ENCODE peak calls at places on chromosomes 3 and 15, in six cellular contexts. Y is neuronal stem cell, I is IMR-90, Q is H9, J is mesendoderm, U is H1. K is an unnamed sample.

GRCh38 chr3:110293660-110294059 is 778.0 kb upstream of the NECTIN3 start:
- DNase-seq in Y (no peak), I (peak; percentile 37), Q (no peak), J (no peak), U (no peak), K (no peak)

GRCh38 chr3:128800241-128801187 is 74.5 kb downstream of the RAB7A start:
- DNase-seq in Y (no peak), I (no peak), Q (no peak), J (no peak), U (no peak), K (no peak)

GRCh38 chr3:71548995-71549394 is 34.5 kb downstream of the FOXP1 start:
- DNase-seq in Y (no peak), I (no peak), Q (no peak), J (no peak), U (no peak), K (no peak)

GRCh38 chr3:127531821-127532220 is 58.7 kb downstream of the TPRA1 start:
- DNase-seq in Y (no peak), I (no peak), Q (no peak), J (no peak), U (no peak), K (no peak)

GRCh38 chr3:146503459-146504202 is 34.3 kb upstream of the PLSCR2 start:
- DNase-seq in Y (no peak), I (peak; percentile 95), Q (no peak), J (peak; percentile 71), U (no peak), K (peak; percentile 94)

GRCh38 chr3:136802481-136802996 is 16.4 kb upstream of the SLC35G2 start:
- DNase-seq in Y (no peak), I (peak; percentile 16), Q (no peak), J (no peak), U (no peak), K (peak; percentile 86)

GRCh38 chr15:79881254-79881653 is 15.6 kb downstream of the MTHFS start:
- DNase-seq in Y (no peak), I (no peak), Q (no peak), J (no peak), U (no peak), K (no peak)

GRCh38 chr15:98896802-98897732 is 110.5 kb downstream of the PGPEP1L start:
- DNase-seq in Y (no peak), I (peak; percentile 100), Q (no peak), J (peak; percentile 86), U (no peak), K (peak; percentile 100)

GRCh38 chr3:113354307-113354706 is 87.0 kb downstream of the CFAP44 start:
- DNase-seq in Y (no peak), I (no peak), Q (no peak), J (peak; percentile 1), U (no peak), K (no peak)

GRCh38 chr3:36635731-36636130 is 128.6 kb downstream of the DCLK3 start:
- DNase-seq in Y (no peak), I (peak; percentile 26), Q (no peak), J (no peak), U (no peak), K (no peak)

GRCh38 chr3:131393868-131394267 is 12.3 kb downstream of the NUDT16 start:
- DNase-seq in Y (no peak), I (no peak), Q (no peak), J (no peak), U (no peak), K (no peak)

GRCh38 chr3:50189274-50189673 is 2.1 kb upstream of the GNAT1 start:
- DNase-seq in Y (peak; percentile 66), I (peak; percentile 79), Q (peak; percentile 79), J (peak; percentile 83), U (peak; percentile 82), K (peak; percentile 83)

GRCh38 chr3:195208183-195208582 is 62.8 kb downstream of the XXYLT1 start:
- DNase-seq in Y (no peak), I (no peak), Q (no peak), J (no peak), U (peak; percentile 30), K (no peak)

GRCh38 chr3:190621971-190622370 is 108.1 kb downstream of the IL1RAP start:
- DNase-seq in Y (no peak), I (no peak), Q (no peak), J (no peak), U (no peak), K (peak; percentile 22)

GRCh38 chr3:169968224-169968623 is 1.6 kb downstream of the SEC62 start:
- DNase-seq in Y (no peak), I (no peak), Q (no peak), J (no peak), U (no peak), K (no peak)

GRCh38 chr3:128392812-128393544 is 73.7 kb downstream of the DNAJB8 start:
- DNase-seq in Y (no peak), I (no peak), Q (no peak), J (no peak), U (no peak), K (no peak)

DNA sequence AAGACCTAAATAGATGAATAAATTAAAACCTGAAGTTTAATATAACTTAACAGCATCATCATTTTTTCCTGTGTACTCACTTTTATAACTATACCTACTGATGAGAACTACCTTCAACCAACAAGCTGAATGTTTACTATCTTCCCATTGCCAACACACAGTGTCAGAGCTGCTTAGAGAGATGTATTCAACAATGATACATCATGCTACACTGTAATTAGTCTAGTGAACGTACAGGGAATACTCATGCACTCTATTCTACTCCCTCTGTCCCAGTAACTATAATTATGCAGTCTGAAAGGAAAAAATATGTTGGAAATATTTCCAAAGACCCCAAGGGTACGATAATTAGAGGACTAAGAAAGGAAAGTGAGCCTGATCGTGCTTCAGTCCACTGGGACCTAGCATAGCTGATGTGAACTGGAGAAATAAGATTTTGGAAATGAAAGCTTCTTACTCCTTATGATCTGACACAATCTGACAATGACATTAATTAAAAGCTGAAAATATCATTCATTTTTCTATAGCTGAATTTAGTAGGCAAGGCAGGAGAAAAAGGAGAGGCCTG is 36.9 kb upstream of the FSIP1 start:
- DNase-seq in Y (no peak), I (no peak), Q (no peak), J (no peak), U (no peak), K (no peak)
- H2BK120ac ChIP-seq in Y (no peak overlapping the region), I (no peak overlapping the region), Q (no peak overlapping the region), J (no peak overlapping the region), U (no peak overlapping the region), K (no peak overlapping the region)

GRCh38 chr3:104323226-104323625 is 1043.5 kb upstream of the ALCAM start:
- DNase-seq in Y (no peak), I (no peak), Q (no peak), J (peak; percentile 52), U (no peak), K (no peak)
- H2BK15ac ChIP-seq in Y (no peak overlapping the region), I (no peak overlapping the region), Q (no peak overlapping the region), J (no peak overlapping the region), U (no peak overlapping the region), K (no peak overlapping the region)

DNA sequence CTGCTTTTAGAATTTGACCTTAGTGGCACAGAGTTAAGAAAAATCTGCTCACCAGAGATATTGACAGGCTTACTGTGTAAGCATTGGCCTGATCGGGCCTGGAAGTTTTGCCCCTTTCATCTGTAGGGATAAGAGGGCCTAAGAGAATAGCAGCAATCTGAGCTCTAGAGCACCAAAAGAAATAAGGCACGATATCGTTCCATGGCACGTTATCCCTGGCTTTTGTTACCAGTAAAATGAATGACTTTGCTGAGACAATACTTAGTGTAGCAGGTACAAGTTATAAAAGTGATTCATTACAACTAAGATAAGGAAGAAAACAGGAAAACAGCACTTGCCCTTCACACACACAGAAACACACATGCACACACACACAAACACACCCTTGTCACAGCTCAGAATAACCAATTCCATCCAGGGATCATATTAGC is 5.0 kb downstream of the THBS1 start:
- DNase-seq in Y (no peak), I (no peak), Q (no peak), J (no peak), U (no peak), K (peak; percentile 19)
- H3K27me3 ChIP-seq in Y (no peaks in the 10 kb centered on the region), I (no peaks in the 10 kb centered on the region), Q (no peaks in the 10 kb centered on the region), J (no peaks in the 10 kb centered on the region), U (no peaks in the 10 kb centered on the region), K (no peaks in the 10 kb centered on the region)

DNA sequence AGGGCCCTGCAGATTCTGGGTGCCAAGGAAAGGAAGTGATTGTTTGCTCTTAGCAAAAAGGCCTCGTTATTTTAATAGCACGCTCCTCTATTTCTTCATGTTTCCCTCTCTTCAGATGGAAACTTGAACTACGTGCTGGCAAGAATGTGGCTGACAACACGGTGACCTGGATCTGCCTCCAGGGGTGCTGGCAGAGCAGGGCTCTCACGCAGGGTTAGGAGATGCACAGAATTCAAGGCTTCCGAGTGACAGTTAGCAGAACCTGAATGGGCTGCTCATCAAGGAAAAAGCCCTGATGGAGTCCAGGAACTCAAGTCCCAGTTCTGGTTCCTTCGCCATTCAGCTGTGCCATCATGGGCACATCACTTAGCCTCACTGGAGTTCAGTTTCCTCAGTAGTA is 22.7 kb downstream of the CYP19A1 start:
- DNase-seq in Y (no peak), I (no peak), Q (no peak), J (no peak), U (no peak), K (no peak)
- H2BK120ac ChIP-seq in Y (no peak overlapping the region), I (no peak overlapping the region), Q (no peak overlapping the region), J (no peak overlapping the region), U (no peak overlapping the region), K (no peak overlapping the region)

DNA sequence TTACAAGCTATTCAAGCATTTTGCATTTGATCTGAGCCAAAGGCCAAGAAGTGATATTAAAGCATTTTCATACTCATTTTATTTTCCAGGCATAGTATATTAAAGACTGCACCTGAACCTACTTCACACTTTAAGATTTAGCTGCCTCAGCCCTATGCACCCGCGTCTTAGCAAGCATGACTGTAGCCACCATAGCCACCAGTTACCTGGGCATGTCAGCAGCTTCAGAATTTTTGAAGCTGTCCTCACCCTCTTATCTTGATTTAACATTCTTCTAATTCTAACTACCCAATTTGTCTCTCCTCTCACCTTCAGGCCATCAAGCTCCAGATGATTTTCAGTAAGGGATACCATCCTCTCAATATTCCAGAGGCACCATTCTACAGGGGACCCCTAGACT is 39.1 kb upstream of the KLHL6 start:
- DNase-seq in Y (no peak), I (no peak), Q (no peak), J (no peak), U (no peak), K (no peak)
- H2BK15ac ChIP-seq in Y (no peak overlapping the region), I (no peak overlapping the region), Q (no peak overlapping the region), J (no peak overlapping the region), U (no peak overlapping the region), K (no peak overlapping the region)

DNA sequence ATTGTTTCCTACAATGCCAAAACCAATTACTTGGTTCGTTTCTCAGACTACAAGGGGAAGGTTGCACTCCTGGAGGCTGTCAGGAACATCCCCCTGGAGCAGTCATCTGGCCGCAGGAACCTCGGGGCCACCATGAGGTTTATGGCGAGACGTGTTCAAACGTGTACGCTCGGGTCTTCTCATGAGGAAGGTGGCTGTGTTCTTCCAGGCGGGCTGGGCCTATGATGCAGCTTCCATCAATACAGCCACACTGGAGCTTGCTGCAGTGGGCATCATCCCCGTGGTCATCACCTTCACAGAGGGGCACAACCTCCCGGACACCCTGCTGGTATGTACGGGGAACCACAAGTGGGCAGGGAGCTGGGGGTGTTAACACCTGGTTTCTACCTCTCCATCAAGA is 94.5 kb upstream of the COL6A5 start:
- DNase-seq in Y (no peak), I (no peak), Q (no peak), J (no peak), U (no peak), K (no peak)
- H3K27me3 ChIP-seq in Y (no peaks in the 10 kb centered on the region), I (no peaks in the 10 kb centered on the region), Q (no peaks in the 10 kb centered on the region), J (no peaks in the 10 kb centered on the region), U (no peaks in the 10 kb centered on the region), K (peaks cover 34% of the 10 kb centered on the region)